ENCODE peak calls at places on chromosomes 16 and 17, in four cellular contexts. One of them, this sample, is unnamed.

GRCh38 chr17:81179220-81179619 is 13.2 kb upstream of the AATK start:
- DNase-seq in prostate gland: no peak
- DNase-seq in A549: no peak
- DNase-seq in cardiac muscle cell: no peak
- DNase-seq in this sample: no peak

GRCh38 chr17:17842111-17842876 is 5.5 kb upstream of the SREBF1 start:
- DNase-seq in A549: no peak
- DNase-seq in prostate gland: no peak
- DNase-seq in cardiac muscle cell: no peak
- DNase-seq in this sample: no peak

GRCh38 chr16:80948886-80949502 is 57.7 kb downstream of the CMC2 start:
- DNase-seq in prostate gland: no peak
- DNase-seq in A549: no peak
- DNase-seq in cardiac muscle cell: peak; percentile 54
- DNase-seq in this sample: peak; percentile 58

GRCh38 chr16:15650698-15651161 is 685 bp downstream of the NDE1 start:
- DNase-seq in A549: no peak
- DNase-seq in cardiac muscle cell: peak; percentile 2
- DNase-seq in prostate gland: no peak
- DNase-seq in this sample: no peak

GRCh38 chr17:17748604-17749003 is 67.3 kb downstream of the RAI1 start:
- DNase-seq in prostate gland: no peak
- DNase-seq in A549: no peak
- DNase-seq in cardiac muscle cell: no peak
- DNase-seq in this sample: no peak

GRCh38 chr16:78437352-78437968 is 338.0 kb downstream of the WWOX start:
- DNase-seq in A549: peak; percentile 38
- DNase-seq in cardiac muscle cell: peak; percentile 70
- DNase-seq in prostate gland: no peak
- DNase-seq in this sample: no peak

GRCh38 chr17:71572343-71572742 is 548.5 kb upstream of the SOX9 start:
- DNase-seq in cardiac muscle cell: no peak
- DNase-seq in A549: no peak
- DNase-seq in prostate gland: no peak
- DNase-seq in this sample: no peak

GRCh38 chr16:14420721-14421488 is 209.2 kb downstream of the PARN start:
- DNase-seq in prostate gland: no peak
- DNase-seq in cardiac muscle cell: no peak
- DNase-seq in A549: no peak
- DNase-seq in this sample: no peak

GRCh38 chr16:79439866-79440265 is 160.7 kb downstream of the MAF start:
- DNase-seq in A549: no peak
- DNase-seq in cardiac muscle cell: no peak
- DNase-seq in prostate gland: no peak
- DNase-seq in this sample: no peak

GRCh38 chr17:31509095-31509804 is 117.8 kb downstream of the RAB11FIP4 start:
- DNase-seq in prostate gland: no peak
- DNase-seq in cardiac muscle cell: no peak
- DNase-seq in A549: no peak
- DNase-seq in this sample: no peak

GRCh38 chr17:32971171-32971570 is 20.5 kb upstream of the SPACA3 start:
- DNase-seq in prostate gland: no peak
- DNase-seq in cardiac muscle cell: no peak
- DNase-seq in A549: no peak
- DNase-seq in this sample: no peak

GRCh38 chr17:69552986-69553667 is 138.6 kb downstream of the MAP2K6 start:
- DNase-seq in cardiac muscle cell: no peak
- DNase-seq in prostate gland: no peak
- DNase-seq in A549: no peak
- DNase-seq in this sample: no peak

GRCh38 chr17:42287305-42288077 is 807 bp upstream of the STAT5A start:
- DNase-seq in cardiac muscle cell: no peak
- DNase-seq in prostate gland: no peak
- DNase-seq in A549: no peak
- DNase-seq in this sample: peak; percentile 31

GRCh38 chr16:11032922-11033291 is 88.5 kb downstream of the CLEC16A start:
- DNase-seq in prostate gland: no peak
- DNase-seq in cardiac muscle cell: peak; percentile 32
- DNase-seq in A549: no peak
- DNase-seq in this sample: no peak

GRCh38 chr16:22165508-22166285 is 3.4 kb downstream of the SDR42E2 start:
- DNase-seq in cardiac muscle cell: no peak
- DNase-seq in A549: no peak
- DNase-seq in prostate gland: no peak
- DNase-seq in this sample: no peak

GRCh38 chr17:36850794-36851193 is 86.5 kb upstream of the LHX1 start:
- DNase-seq in A549: peak; percentile 79
- DNase-seq in prostate gland: no peak
- DNase-seq in cardiac muscle cell: no peak
- DNase-seq in this sample: no peak

GRCh38 chr16:52533296-52533695 is 13.6 kb downstream of the TOX3 start:
- DNase-seq in prostate gland: no peak
- DNase-seq in A549: no peak
- DNase-seq in cardiac muscle cell: no peak
- DNase-seq in this sample: no peak

GRCh38 chr17:41486809-41487530 is 2.7 kb downstream of the KRT36 start:
- DNase-seq in A549: no peak
- DNase-seq in cardiac muscle cell: peak; percentile 28
- DNase-seq in prostate gland: no peak
- DNase-seq in this sample: peak; percentile 58

GRCh38 chr16:3501783-3502400 is 1.1 kb downstream of the CLUAP1 start:
- DNase-seq in cardiac muscle cell: no peak
- DNase-seq in prostate gland: no peak
- DNase-seq in A549: no peak
- DNase-seq in this sample: no peak

GRCh38 chr16:68548947-68549346 is 9.9 kb downstream of the ZFP90 start:
- DNase-seq in cardiac muscle cell: no peak
- DNase-seq in prostate gland: no peak
- DNase-seq in A549: no peak
- DNase-seq in this sample: no peak
- H3K9me3 ChIP-seq in cardiac muscle cell: no peaks in the 10 kb centered on the region
- H3K9me3 ChIP-seq in prostate gland: no peaks in the 10 kb centered on the region
- H3K9me3 ChIP-seq in A549: peaks cover 81% of the 10 kb centered on the region
- H3K9me3 ChIP-seq in this sample: peaks cover 7% of the 10 kb centered on the region

GRCh38 chr16:66437391-66437945 is 10.4 kb downstream of the BEAN1 start:
- DNase-seq in cardiac muscle cell: no peak
- DNase-seq in A549: no peak
- DNase-seq in prostate gland: no peak
- DNase-seq in this sample: no peak
- H3K4me1 ChIP-seq in cardiac muscle cell: no peaks in the 10 kb centered on the region
- H3K4me1 ChIP-seq in A549: peaks cover 17% of the 10 kb centered on the region
- H3K4me1 ChIP-seq in prostate gland: no peaks in the 10 kb centered on the region
- H3K4me1 ChIP-seq in this sample: no peaks in the 10 kb centered on the region

GRCh38 chr16:31678649-31679325 is 151.1 kb downstream of the AHSP start:
- DNase-seq in prostate gland: no peak
- DNase-seq in A549: no peak
- DNase-seq in cardiac muscle cell: no peak
- DNase-seq in this sample: no peak

GRCh38 chr16:31676731-31677130 is 149.0 kb downstream of the AHSP start:
- DNase-seq in prostate gland: no peak
- DNase-seq in cardiac muscle cell: no peak
- DNase-seq in A549: no peak
- DNase-seq in this sample: no peak

DNA sequence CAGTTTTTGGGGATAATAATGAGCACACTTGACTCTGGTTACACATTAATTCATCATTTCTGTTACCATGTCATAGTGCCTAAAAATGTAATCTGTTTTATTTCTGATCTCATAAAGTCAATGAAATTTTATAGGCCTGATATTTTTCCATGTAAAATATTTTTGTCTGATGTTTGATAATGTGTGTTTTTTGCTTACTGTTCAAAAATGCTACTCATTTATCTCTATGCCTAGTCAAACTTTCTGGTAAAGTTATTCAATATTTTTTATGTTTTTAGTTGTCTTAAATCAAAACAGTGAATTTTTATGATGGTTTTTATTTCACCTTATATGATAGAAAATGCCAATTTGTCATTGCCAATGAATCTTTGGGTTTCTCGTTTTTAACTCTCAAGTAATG is 147.0 kb downstream of the AHSP start:
- DNase-seq in cardiac muscle cell: no peak
- DNase-seq in prostate gland: no peak
- DNase-seq in A549: no peak
- DNase-seq in this sample: no peak
- H3K9me3 ChIP-seq in cardiac muscle cell: no peaks in the 10 kb centered on the region
- H3K9me3 ChIP-seq in prostate gland: no peaks in the 10 kb centered on the region
- H3K9me3 ChIP-seq in A549: no peaks in the 10 kb centered on the region
- H3K9me3 ChIP-seq in this sample: no peaks in the 10 kb centered on the region

DNA sequence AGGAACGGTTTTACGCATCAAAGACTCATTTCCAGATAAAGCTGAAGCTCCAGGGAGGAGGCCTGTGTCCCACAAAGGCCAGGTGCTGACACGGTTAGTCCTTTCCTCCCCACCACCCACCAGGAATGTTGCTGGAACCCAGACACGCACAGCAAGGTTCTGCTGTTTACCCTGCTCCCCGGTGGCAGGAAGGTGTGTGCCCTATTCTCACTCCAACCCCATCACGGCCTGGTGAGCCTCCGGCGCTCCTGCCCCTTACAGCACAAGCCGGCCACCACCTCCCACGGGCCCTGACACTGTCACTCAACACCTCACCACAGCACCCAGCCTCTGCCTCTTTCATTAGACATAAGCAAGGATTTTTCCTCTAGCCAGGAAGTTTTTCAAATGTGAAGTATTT is 47.8 kb downstream of the ANKRD11 start:
- DNase-seq in prostate gland: no peak
- DNase-seq in cardiac muscle cell: peak; percentile 53
- DNase-seq in A549: no peak
- DNase-seq in this sample: no peak
- H3K4me1 ChIP-seq in prostate gland: peaks cover 32% of the 10 kb centered on the region
- H3K4me1 ChIP-seq in cardiac muscle cell: peaks cover 53% of the 10 kb centered on the region
- H3K4me1 ChIP-seq in A549: peaks cover 76% of the 10 kb centered on the region
- H3K4me1 ChIP-seq in this sample: peaks cover 47% of the 10 kb centered on the region

GRCh38 chr16:31916056-31916488 is 42.5 kb downstream of the ZNF267 start:
- DNase-seq in cardiac muscle cell: no peak
- DNase-seq in prostate gland: no peak
- DNase-seq in A549: no peak
- DNase-seq in this sample: no peak

GRCh38 chr16:31913668-31914067 is 40.1 kb downstream of the ZNF267 start:
- DNase-seq in cardiac muscle cell: no peak
- DNase-seq in A549: no peak
- DNase-seq in prostate gland: no peak
- DNase-seq in this sample: no peak
- H3K9me3 ChIP-seq in cardiac muscle cell: peaks cover 33% of the 10 kb centered on the region
- H3K9me3 ChIP-seq in A549: peaks cover 94% of the 10 kb centered on the region
- H3K9me3 ChIP-seq in prostate gland: peaks cover 8% of the 10 kb centered on the region
- H3K9me3 ChIP-seq in this sample: peaks cover 64% of the 10 kb centered on the region

GRCh38 chr17:48552453-48553189 is 7.7 kb upstream of the HOXB2 start:
- DNase-seq in cardiac muscle cell: no peak
- DNase-seq in prostate gland: no peak
- DNase-seq in A549: no peak
- DNase-seq in this sample: no peak
- H3K4me1 ChIP-seq in cardiac muscle cell: peaks cover 77% of the 10 kb centered on the region
- H3K4me1 ChIP-seq in prostate gland: no peaks in the 10 kb centered on the region
- H3K4me1 ChIP-seq in A549: peaks cover 31% of the 10 kb centered on the region
- H3K4me1 ChIP-seq in this sample: peaks cover 9% of the 10 kb centered on the region